ENCODE peak calls at places on chromosomes 1 and 21, in eight cellular contexts. F is dorsolateral prefrontal cortex; S is NCI-H2171; I is Caco-2; V is CD8-positive, alpha-beta T cell; Z is cardiac muscle cell; D is AG09309; P is activated CD8-positive, alpha-beta memory T cell treated with anti-CD3 and anti-CD28 coated beads, Interleukin-2, amount 50 U/mL, for 4 hours. H is an unnamed sample.

GRCh38 chr1:13583592-13583963 is at the start of gene PDPN:
- DNase-seq in S (peak), I (no peak), V (no peak), D (no peak), F (peak), P (no peak), Z (peak), H (no peak)

GRCh38 chr1:161086457-161086856 is 2.9 kb downstream of the NECTIN4 start:
- DNase-seq in Z (no peak), F (no peak), S (no peak), V (no peak), P (no peak), I (no peak), D (no peak), H (no peak)

GRCh38 chr1:243542726-243543415 is 287.0 kb downstream of the SDCCAG8 start:
- DNase-seq in D (no peak), Z (no peak), P (no peak), F (no peak), V (no peak), I (no peak), S (no peak), H (no peak)

GRCh38 chr1:170670751-170671628 is 7.1 kb downstream of the PRRX1 start:
- DNase-seq in I (no peak), P (no peak), D (no peak), F (peak), Z (peak), S (no peak), V (no peak), H (no peak)

GRCh38 chr21:17673261-17674020 is 60.7 kb upstream of the BTG3 start:
- DNase-seq in I (peak), Z (no peak), D (peak), P (no peak), V (no peak), F (no peak), S (no peak), H (no peak)

GRCh38 chr1:27959792-27960603 is at the start of gene XKR8:
- DNase-seq in V (peak), F (peak), P (peak), S (peak), D (no peak), Z (peak), I (peak), H (peak)

GRCh38 chr1:199226163-199226562 is 587.3 kb downstream of the PTPRC start:
- DNase-seq in V (no peak), I (no peak), D (no peak), P (no peak), F (no peak), S (no peak), Z (no peak), H (no peak)

GRCh38 chr1:24562625-24563024 is 6.7 kb downstream of the NCMAP start:
- DNase-seq in D (no peak), S (peak), Z (peak), P (no peak), V (no peak), I (no peak), F (no peak), H (no peak)

GRCh38 chr1:40806724-40807675 is 23.4 kb downstream of the KCNQ4 start:
- DNase-seq in I (no peak), Z (peak), D (no peak), F (no peak), V (no peak), P (no peak), S (no peak), H (no peak)

GRCh38 chr1:77370161-77370560 is 88.3 kb downstream of the AK5 start:
- DNase-seq in V (no peak), P (no peak), D (no peak), F (no peak), Z (no peak), I (no peak), S (no peak), H (no peak)

GRCh38 chr1:49060766-49061165 is 284.1 kb upstream of the BEND5 start:
- DNase-seq in Z (no peak), F (no peak), D (no peak), V (no peak), S (no peak), P (no peak), I (no peak), H (no peak)

GRCh38 chr1:31683997-31684396 is 19.8 kb downstream of the COL16A1 start:
- DNase-seq in D (no peak), I (peak), V (no peak), S (no peak), F (no peak), Z (no peak), P (no peak), H (no peak)

GRCh38 chr1:55679971-55680370 is 464.8 kb upstream of the USP24 start:
- DNase-seq in V (no peak), D (peak), F (no peak), Z (no peak), S (no peak), P (no peak), I (no peak), H (no peak)

GRCh38 chr1:33396188-33397124 is 34.4 kb downstream of the PHC2 start:
- DNase-seq in Z (no peak), D (no peak), V (no peak), I (no peak), F (no peak), S (no peak), P (no peak), H (no peak)

GRCh38 chr21:16942703-16943102 is 570.1 kb upstream of the CXADR start:
- DNase-seq in F (no peak), P (no peak), I (peak), V (no peak), D (no peak), Z (no peak), S (no peak), H (no peak)

GRCh38 chr1:33300673-33301072 is 20.2 kb downstream of the A3GALT2 start:
- DNase-seq in D (peak), P (no peak), I (no peak), V (no peak), F (peak), Z (no peak), S (no peak), H (no peak)

GRCh38 chr21:31660134-31660565 is 657 bp downstream of the SOD1 start:
- DNase-seq in D (no peak), F (no peak), S (peak), Z (peak), I (no peak), P (no peak), V (peak), H (no peak)

GRCh38 chr1:234093107-234093506 is 188.6 kb downstream of the SLC35F3 start:
- DNase-seq in F (no peak), D (no peak), V (no peak), Z (no peak), I (no peak), S (no peak), P (no peak), H (no peak)

GRCh38 chr21:38825269-38825668 is 19.5 kb downstream of the ETS2 start:
- DNase-seq in Z (no peak), I (no peak), F (no peak), P (no peak), D (no peak), S (no peak), V (no peak), H (no peak)

H was measured in T-helper 1 cell.